ENCODE peak calls at places on chromosomes 12 and 14, in four cellular contexts. C is PC-3, O is breast epithelium, Q is pancreas. E is an unnamed sample.

GRCh38 chr14:54791001-54791400 is 111.6 kb downstream of the GCH1 start:
- DNase-seq in C (no peak), O (no peak), Q (no peak), E (no peak)

GRCh38 chr12:129605666-129606065 is 298.2 kb downstream of the TMEM132D start:
- DNase-seq in C (no peak), O (no peak), Q (no peak), E (no peak)

GRCh38 chr14:89911018-89911919 is 43.3 kb downstream of the EFCAB11 start:
- DNase-seq in C (peak), O (no peak), Q (no peak), E (peak)

GRCh38 chr12:102564026-102564425 is 83.7 kb upstream of the IGF1 start:
- DNase-seq in C (peak), O (peak), Q (no peak), E (peak)

GRCh38 chr14:75427482-75428229 is at the start of gene JDP2:
- DNase-seq in C (peak), O (peak), Q (peak), E (peak)

GRCh38 chr14:100988956-100989355 is 85.4 kb upstream of the RTL1 start:
- DNase-seq in C (no peak), O (no peak), Q (no peak), E (no peak)

GRCh38 chr14:36295642-36296627 is 24.5 kb downstream of the MBIP start:
- DNase-seq in C (no peak), O (no peak), Q (no peak), E (no peak)

GRCh38 chr12:23084236-23084995 is 459.4 kb downstream of the ETNK1 start:
- DNase-seq in C (peak), O (no peak), Q (no peak), E (no peak)

GRCh38 chr12:68521321-68521839 is 89.3 kb upstream of the RAP1B start:
- DNase-seq in C (peak), O (no peak), Q (no peak), E (no peak)

GRCh38 chr14:31059152-31059924 is 33.2 kb upstream of the STRN3 start:
- DNase-seq in C (peak), O (no peak), Q (peak), E (no peak)

GRCh38 chr12:22527999-22528398 is 16.3 kb downstream of the C2CD5 start:
- DNase-seq in C (peak), O (no peak), Q (no peak), E (no peak)

GRCh38 chr14:72605921-72606220 is 288.0 kb downstream of the DPF3 start:
- DNase-seq in C (no peak), O (no peak), Q (no peak), E (no peak)

GRCh38 chr12:47551426-47551851 is 154.4 kb downstream of the RPAP3 start:
- DNase-seq in C (peak), O (no peak), Q (no peak), E (no peak)

GRCh38 chr12:109773384-109774011 is 59.7 kb downstream of the TRPV4 start:
- DNase-seq in C (peak), O (no peak), Q (no peak), E (no peak)

GRCh38 chr14:73463411-73463810 is 5.1 kb upstream of the NUMB start:
- DNase-seq in C (peak), O (no peak), Q (peak), E (no peak)

GRCh38 chr12:110780448-110780847 is 37.8 kb upstream of the PPP1CC start:
- DNase-seq in C (no peak), O (no peak), Q (no peak), E (no peak)

GRCh38 chr12:59041241-59042121 is 121.2 kb upstream of the LRIG3 start:
- DNase-seq in C (peak), O (no peak), Q (no peak), E (peak)

GRCh38 chr12:70661762-70662161 is 24.5 kb upstream of the PTPRB start:
- DNase-seq in C (peak), O (no peak), Q (no peak), E (no peak)

GRCh38 chr12:23631991-23632390 is 317.5 kb downstream of the SOX5 start:
- DNase-seq in C (no peak), O (no peak), Q (no peak), E (no peak)

GRCh38 chr14:80927385-80927989 is 14.1 kb downstream of the CEP128 start:
- DNase-seq in C (no peak), O (no peak), Q (no peak), E (no peak)

GRCh38 chr12:104536841-104537240 is 80.1 kb downstream of the CHST11 start:
- DNase-seq in C (no peak), O (no peak), Q (no peak), E (no peak)

GRCh38 chr12:43147893-43148292 is 404.1 kb downstream of the ADAMTS20 start:
- DNase-seq in C (no peak), O (no peak), Q (no peak), E (no peak)

GRCh38 chr14:43729149-43729548 is 777.9 kb downstream of the FSCB start:
- DNase-seq in C (no peak), O (no peak), Q (no peak), E (no peak)

GRCh38 chr12:106863185-106863584 is 88.7 kb downstream of the RIC8B start:
- DNase-seq in C (no peak), O (no peak), Q (no peak), E (no peak)

E was measured in prostate gland.